ENCODE peak calls at places on chromosomes 6 and 20, in seven cellular contexts. V is PC-9, W is astrocyte of the spinal cord, T is heart right ventricle, D is HFF-Myc, J is colonic mucosa, Y is OCI-LY7. N is an unnamed sample.

GRCh38 chr6:40645043-40645442 is 57.9 kb upstream of the LRFN2 start:
- DNase-seq in V (no peak), W (no peak), T (no peak), D (no peak), J (no peak), Y (no peak), N (no peak)

GRCh38 chr6:25052181-25052580 is 116.4 kb upstream of the RIPOR2 start:
- DNase-seq in V (peak), W (no peak), T (no peak), D (no peak), J (no peak), Y (no peak), N (peak)

GRCh38 chr6:124819340-124819739 is 142.9 kb upstream of the RNF217 start:
- DNase-seq in V (no peak), W (no peak), T (no peak), D (no peak), J (no peak), Y (no peak), N (no peak)

GRCh38 chr6:34375833-34376232 is 16.6 kb downstream of the NUDT3 start:
- DNase-seq in V (no peak), W (no peak), T (no peak), D (no peak), J (no peak), Y (no peak), N (no peak)

GRCh38 chr6:13404115-13404891 is 76.0 kb upstream of the TBC1D7 start:
- DNase-seq in V (no peak), W (peak), T (no peak), D (no peak), J (no peak), Y (no peak), N (peak)

GRCh38 chr6:3987072-3987471 is 91.9 kb downstream of the FAM217A start:
- DNase-seq in V (no peak), W (peak), T (no peak), D (peak), J (peak), Y (no peak), N (peak)

GRCh38 chr6:168452685-168453377 is 11.8 kb downstream of the SMOC2 start:
- DNase-seq in V (no peak), W (no peak), T (peak), D (no peak), J (no peak), Y (no peak), N (no peak)

GRCh38 chr6:107355659-107356058 is 103.7 kb downstream of the PDSS2 start:
- DNase-seq in V (no peak), W (no peak), T (no peak), D (no peak), J (no peak), Y (no peak), N (no peak)

GRCh38 chr6:158010591-158011477 is 29.2 kb downstream of the SYNJ2 start:
- DNase-seq in V (no peak), W (no peak), T (no peak), D (no peak), J (no peak), Y (no peak), N (no peak)

GRCh38 chr6:72916298-72916697 is 294.4 kb downstream of the KCNQ5 start:
- DNase-seq in V (no peak), W (no peak), T (no peak), D (no peak), J (no peak), Y (no peak), N (no peak)

GRCh38 chr20:10280016-10280908 is 61.6 kb downstream of the SNAP25 start:
- DNase-seq in V (no peak), W (no peak), T (no peak), D (no peak), J (no peak), Y (no peak), N (peak)

GRCh38 chr6:155185544-155185943 is 78.3 kb upstream of the CLDN20 start:
- DNase-seq in V (peak), W (peak), T (no peak), D (no peak), J (peak), Y (no peak), N (no peak)

DNA sequence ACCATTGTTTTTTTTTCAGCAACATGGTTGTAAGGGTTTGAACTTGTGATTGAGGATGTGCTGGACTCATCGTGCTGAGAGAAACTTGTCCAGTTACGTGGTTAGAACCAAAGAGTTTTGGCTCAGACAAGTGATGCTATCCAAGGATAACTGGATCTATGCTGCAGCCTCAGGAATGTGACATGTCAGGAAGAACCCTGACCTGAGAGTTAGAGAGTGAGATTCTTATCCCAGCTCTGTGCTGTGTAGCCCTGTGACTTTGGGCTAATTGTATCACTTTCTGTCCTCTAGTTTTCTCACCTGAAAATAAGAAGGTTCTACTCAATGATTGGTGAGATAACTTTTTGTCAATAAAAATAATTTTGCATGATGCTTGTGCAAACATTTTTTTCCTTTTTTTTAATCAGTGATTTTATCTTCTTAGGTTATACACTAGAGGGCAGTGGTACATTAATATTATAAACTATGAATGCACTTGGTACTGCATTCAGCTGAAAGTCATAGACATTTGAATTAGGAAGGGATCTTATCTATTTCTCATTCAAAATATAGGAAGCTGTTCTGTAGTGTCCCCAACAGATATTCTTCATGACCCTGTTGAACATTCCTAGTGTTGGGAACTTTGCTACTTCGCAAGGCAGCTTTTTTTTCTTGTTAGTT is 141.1 kb downstream of the RNF144B start:
- DNase-seq in V (no peak), W (peak), T (no peak), D (no peak), J (no peak), Y (peak), N (no peak)
- TF ChIP-seq CTCF in V (peak), W (peak), T (peak), D (no peak), J (no peak), Y (peak), N (peak)

DNA sequence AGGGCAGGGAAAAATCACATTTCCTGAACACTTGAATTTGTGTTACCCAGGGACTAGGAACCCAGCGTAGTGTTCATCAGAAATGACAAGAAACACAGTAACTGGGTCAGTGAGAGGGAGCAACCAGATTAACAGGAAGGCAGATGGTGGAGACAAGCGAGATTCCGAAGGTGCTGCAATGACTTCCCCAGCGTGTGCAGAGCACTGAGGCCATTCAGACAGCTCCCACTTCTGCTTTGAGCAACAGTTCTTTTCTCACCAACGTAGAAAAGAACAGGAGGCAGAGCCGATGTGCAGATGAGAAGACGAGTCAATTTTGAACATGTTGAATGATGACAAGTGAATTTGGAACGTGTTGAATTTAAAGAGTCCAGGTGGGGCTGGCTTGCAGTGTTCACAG is 63.1 kb upstream of the IFNGR1 start:
- DNase-seq in V (peak), W (no peak), T (no peak), D (no peak), J (no peak), Y (no peak), N (no peak)
- H3K4me3 ChIP-seq in V (no peak), W (no peak), T (no peak), D (no peak), J (no peak), Y (no peak), N (no peak)

GRCh38 chr20:38214871-38215788 is 45.4 kb downstream of the KIAA1755 start:
- DNase-seq in V (no peak), W (no peak), T (no peak), D (no peak), J (no peak), Y (no peak), N (no peak)
- TF ChIP-seq CTCF in V (no peak), W (peak), T (no peak), D (peak), J (no peak), Y (no peak), N (no peak)

GRCh38 chr6:149477544-149477943 is 7.3 kb downstream of the ZC3H12D start:
- DNase-seq in V (no peak), W (no peak), T (no peak), D (no peak), J (no peak), Y (no peak), N (no peak)

GRCh38 chr6:149482542-149483261 is 2.1 kb downstream of the ZC3H12D start:
- DNase-seq in V (no peak), W (no peak), T (no peak), D (no peak), J (no peak), Y (peak), N (no peak)

GRCh38 chr6:149476789-149477455 is 7.9 kb downstream of the ZC3H12D start:
- DNase-seq in V (no peak), W (no peak), T (no peak), D (no peak), J (no peak), Y (no peak), N (no peak)

GRCh38 chr6:149480502-149481280 is 4.1 kb downstream of the ZC3H12D start:
- DNase-seq in V (no peak), W (no peak), T (no peak), D (no peak), J (no peak), Y (peak), N (no peak)

DNA sequence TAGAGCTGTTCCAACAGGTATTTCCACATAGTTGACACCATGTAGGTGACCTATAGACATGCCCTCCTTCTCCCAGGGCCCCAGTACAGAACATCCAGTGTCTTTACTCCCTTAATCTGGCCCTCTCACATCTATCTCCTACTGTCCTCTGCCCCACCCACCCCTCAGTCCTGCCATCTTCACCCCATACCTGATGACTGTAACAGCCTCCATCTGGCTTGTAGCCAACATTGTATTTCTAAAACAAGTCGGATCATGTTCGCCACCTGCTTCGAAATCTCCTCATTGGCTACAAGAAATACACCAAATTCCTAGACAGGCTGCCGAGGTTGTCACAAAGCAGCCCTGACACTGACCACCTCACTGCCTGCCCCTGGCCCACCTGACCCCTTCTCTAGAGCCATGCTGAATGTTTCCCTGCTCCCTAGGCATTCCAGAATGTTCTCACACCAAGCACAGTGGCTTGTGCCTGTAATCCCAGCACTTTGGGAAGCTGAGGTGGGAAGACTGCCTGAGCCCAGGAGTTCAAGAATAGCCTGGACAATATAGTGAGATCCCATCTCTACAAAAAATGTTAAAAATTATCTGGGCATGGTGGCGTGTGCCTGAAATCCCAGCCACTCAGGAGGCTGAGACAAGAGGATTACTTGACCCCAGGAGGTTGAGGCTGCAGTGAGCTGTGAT is 6.0 kb downstream of the ZC3H12D start:
- DNase-seq in V (no peak), W (no peak), T (no peak), D (no peak), J (no peak), Y (no peak), N (no peak)
- H3K4me3 ChIP-seq in V (no peak), W (no peak), T (no peak), D (no peak), J (no peak), Y (no peak), N (no peak)

GRCh38 chr6:164379786-164380185 is 929.6 kb downstream of the C6orf118 start:
- DNase-seq in V (no peak), W (peak), T (no peak), D (no peak), J (no peak), Y (no peak), N (no peak)

GRCh38 chr6:164377348-164377747 is 932.1 kb downstream of the C6orf118 start:
- DNase-seq in V (no peak), W (no peak), T (no peak), D (no peak), J (no peak), Y (no peak), N (no peak)

DNA sequence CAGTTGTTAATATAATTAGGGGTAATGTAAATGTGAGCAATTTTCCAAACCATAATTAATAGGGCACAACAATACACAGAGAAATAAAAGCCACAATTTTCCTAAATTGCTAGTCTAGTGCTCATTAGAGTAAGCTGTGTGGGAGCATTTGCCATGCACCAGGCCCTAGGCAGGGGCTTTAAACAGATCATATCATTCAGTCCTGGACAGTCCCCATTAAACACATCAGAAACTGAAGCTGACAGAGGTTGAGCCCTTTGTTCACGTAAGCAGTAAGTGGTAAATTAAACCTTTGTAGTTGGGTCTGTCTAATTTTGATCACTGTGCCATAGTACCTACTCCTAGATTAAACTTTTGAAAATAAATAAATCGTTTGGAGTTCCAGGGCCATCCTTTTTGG is 931.1 kb downstream of the C6orf118 start:
- DNase-seq in V (no peak), W (no peak), T (no peak), D (no peak), J (no peak), Y (no peak), N (no peak)
- TF ChIP-seq CTCF in V (no peak), W (no peak), T (no peak), D (no peak), J (no peak), Y (no peak), N (no peak)

DNA sequence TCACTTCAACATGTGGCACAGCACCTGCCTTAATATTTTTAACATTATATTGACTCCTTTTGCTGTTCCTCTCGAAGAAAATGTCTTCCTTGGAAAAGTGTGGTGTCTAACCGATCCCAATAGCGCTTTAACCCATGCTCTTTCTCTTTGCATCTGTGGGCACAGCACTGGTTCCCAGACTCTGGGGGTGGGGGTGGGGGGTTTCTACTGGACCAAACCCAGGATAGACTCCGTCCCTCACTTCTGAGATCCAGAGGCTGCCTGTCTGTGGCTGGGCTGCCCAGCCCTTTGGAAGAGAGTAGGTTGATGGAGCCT is 3.9 kb upstream of the ZNF292 start:
- DNase-seq in V (no peak), W (no peak), T (no peak), D (peak), J (no peak), Y (no peak), N (no peak)
- H3K4me3 ChIP-seq in V (no peak), W (peak), T (peak), D (peak), J (peak), Y (peak), N (peak)

DNA sequence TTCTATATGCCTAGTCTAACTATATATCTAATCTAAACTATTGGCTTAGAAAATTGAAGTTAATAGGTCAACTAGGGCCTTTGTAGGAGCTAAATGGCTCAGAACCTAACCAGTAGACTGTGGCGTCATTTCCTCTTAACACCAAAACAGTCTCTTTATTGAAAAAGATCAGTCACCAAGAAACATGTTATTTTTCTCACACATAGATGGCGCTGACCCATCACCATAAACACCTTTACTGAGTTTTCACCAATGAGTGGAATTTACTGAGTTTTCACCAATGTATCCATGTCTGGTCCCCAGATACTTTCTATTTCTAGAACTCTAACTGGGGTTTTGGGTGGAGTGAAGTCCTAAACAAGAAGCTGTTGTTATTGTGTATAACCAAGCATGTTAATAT is 636.0 kb downstream of the BCKDHB start:
- DNase-seq in V (no peak), W (peak), T (no peak), D (peak), J (no peak), Y (peak), N (peak)
- TF ChIP-seq CTCF in V (peak), W (peak), T (peak), D (peak), J (no peak), Y (peak), N (peak)

GRCh38 chr6:56841751-56842150 is 113.2 kb upstream of the BEND6 start:
- DNase-seq in V (no peak), W (no peak), T (no peak), D (no peak), J (no peak), Y (no peak), N (no peak)
- H3K4me3 ChIP-seq in V (peak), W (peak), T (peak), D (peak), J (peak), Y (no peak), N (peak)

DNA sequence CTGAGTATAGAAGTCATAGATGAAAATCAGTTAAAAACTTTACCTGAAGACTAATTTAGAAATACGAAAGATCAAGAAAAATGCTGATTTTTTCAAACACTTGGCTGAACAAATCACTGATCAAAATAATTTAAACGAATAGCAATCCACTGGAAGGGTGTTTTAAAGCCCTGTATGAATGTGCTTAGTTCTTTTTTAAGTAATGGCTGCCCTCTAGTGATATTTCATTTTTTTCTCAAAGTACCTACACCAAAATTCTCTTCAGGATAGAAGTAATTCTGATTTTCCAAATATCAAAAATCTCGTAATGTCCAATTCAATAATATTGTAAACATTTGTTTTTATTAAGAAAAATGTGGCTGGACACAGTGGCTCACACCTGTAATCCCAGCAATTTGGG is 32.5 kb downstream of the AKAP7 start:
- DNase-seq in V (no peak), W (peak), T (no peak), D (no peak), J (no peak), Y (no peak), N (no peak)
- TF ChIP-seq CTCF in V (peak), W (no peak), T (peak), D (no peak), J (no peak), Y (peak), N (no peak)

DNA sequence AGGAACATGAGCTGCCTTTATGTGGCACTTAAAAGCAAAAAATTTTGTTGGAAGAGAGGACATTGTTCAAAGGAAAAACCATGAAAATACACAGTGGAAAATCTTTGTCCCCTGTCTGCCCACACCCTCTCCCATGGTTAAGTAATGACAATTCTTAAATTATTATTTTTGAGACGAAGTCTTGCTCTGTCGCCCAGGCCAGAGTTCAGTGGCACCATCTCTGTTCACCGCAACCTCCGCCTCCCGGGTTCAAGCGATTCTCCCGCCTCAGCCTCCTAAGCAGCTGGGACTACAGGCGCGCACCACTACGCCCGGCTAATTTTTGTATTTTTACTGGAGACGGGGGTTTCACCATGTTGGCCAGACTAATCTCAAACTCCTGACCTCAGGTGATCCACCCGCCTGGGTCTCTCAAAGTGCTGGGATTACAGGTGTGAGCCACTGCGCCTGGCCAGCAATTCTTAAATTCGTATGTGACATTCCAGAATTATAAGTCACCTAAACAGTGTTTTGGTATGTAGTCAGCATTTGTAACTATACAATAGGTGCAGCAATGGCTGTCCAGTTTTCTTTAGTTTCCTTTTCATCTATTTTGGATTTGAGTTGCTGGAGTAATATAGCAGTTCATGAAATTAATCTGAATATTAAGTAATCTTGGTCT is 636 bp upstream of the SSR1 start:
- DNase-seq in V (peak), W (no peak), T (no peak), D (no peak), J (peak), Y (no peak), N (no peak)
- H3K4me3 ChIP-seq in V (peak), W (peak), T (peak), D (peak), J (peak), Y (peak), N (peak)

N was measured in foreskin fibroblast.